ENCODE peak calls at places on chromosomes 7 and 10, in seven cellular contexts. U is uterus; G is hypothalamus; N is GM20000; H is stimulated activated CD4-positive, alpha-beta T cell treated with anti-CD3 and anti-CD28 coated beads, Interleukin-2, amount 100 ng/mL, for 48 hours; S is neural progenitor cell; Z is T-helper 9 cell. M is an unnamed sample.

GRCh38 chr10:34906021-34906965 is 91.2 kb upstream of the PARD3 start:
- DNase-seq in U (no peak), G (no peak), N (no peak), H (no peak), S (peak; percentile 74), Z (no peak), M (no peak)

GRCh38 chr10:61021926-61022325 is 77.9 kb upstream of the RHOBTB1 start:
- DNase-seq in U (no peak), G (no peak), N (no peak), H (no peak), S (no peak), Z (no peak), M (no peak)

GRCh38 chr7:102875700-102876192 is 37.1 kb upstream of the LRRC17 start:
- DNase-seq in U (no peak), G (no peak), N (no peak), H (peak; percentile 6), S (no peak), Z (no peak), M (no peak)

GRCh38 chr7:147415991-147416390 is 1174.6 kb upstream of the C7orf33 start:
- DNase-seq in U (no peak), G (no peak), N (no peak), H (no peak), S (no peak), Z (no peak), M (no peak)

GRCh38 chr10:21530168-21530567 is 3.9 kb upstream of the MLLT10 start:
- DNase-seq in U (no peak), G (no peak), N (no peak), H (no peak), S (no peak), Z (no peak), M (no peak)

GRCh38 chr10:132532784-132533560 is 4.6 kb upstream of the INPP5A start:
- DNase-seq in U (peak; percentile 14), G (no peak), N (no peak), H (no peak), S (no peak), Z (no peak), M (no peak)

GRCh38 chr10:95276367-95277200 is 14.2 kb downstream of the PDLIM1 start:
- DNase-seq in U (no peak), G (no peak), N (no peak), H (no peak), S (no peak), Z (no peak), M (no peak)

GRCh38 chr7:86790383-86790782 is 146.7 kb downstream of the GRM3 start:
- DNase-seq in U (no peak), G (no peak), N (peak; percentile 29), H (no peak), S (no peak), Z (no peak), M (no peak)

GRCh38 chr7:24820730-24821044 is 63.4 kb upstream of the GSDME start:
- DNase-seq in U (no peak), G (no peak), N (no peak), H (no peak), S (no peak), Z (no peak), M (no peak)

GRCh38 chr10:124626759-124627380 is 117.3 kb downstream of the FAM53B start:
- DNase-seq in U (no peak), G (no peak), N (no peak), H (no peak), S (no peak), Z (no peak), M (peak; percentile 31)

GRCh38 chr10:12048547-12048946 is 5.9 kb upstream of the UPF2 start:
- DNase-seq in U (no peak), G (no peak), N (peak; percentile 38), H (no peak), S (no peak), Z (no peak), M (no peak)

GRCh38 chr10:129655679-129656031 is 188.6 kb downstream of the MGMT start:
- DNase-seq in U (no peak), G (no peak), N (no peak), H (no peak), S (no peak), Z (no peak), M (no peak)

GRCh38 chr10:48448796-48449195 is 142.3 kb downstream of the MAPK8 start:
- DNase-seq in U (no peak), G (no peak), N (peak; percentile 24), H (no peak), S (no peak), Z (no peak), M (no peak)

GRCh38 chr10:65194555-65194954 is 1673.4 kb downstream of the REEP3 start:
- DNase-seq in U (no peak), G (no peak), N (no peak), H (no peak), S (no peak), Z (no peak), M (no peak)

GRCh38 chr10:116973371-116973905 is 31.5 kb downstream of the SHTN1 start:
- DNase-seq in U (no peak), G (no peak), N (no peak), H (no peak), S (no peak), Z (no peak), M (no peak)

GRCh38 chr10:50554381-50554994 is 69.3 kb downstream of the SGMS1 start:
- DNase-seq in U (no peak), G (no peak), N (no peak), H (no peak), S (peak; percentile 28), Z (no peak), M (no peak)

GRCh38 chr10:2839081-2839725 is 228.1 kb upstream of the PFKP start:
- DNase-seq in U (no peak), G (no peak), N (peak; percentile 44), H (peak; percentile 36), S (peak; percentile 72), Z (no peak), M (no peak)

GRCh38 chr10:122331615-122332446 is 42.7 kb upstream of the PLEKHA1 start:
- DNase-seq in U (no peak), G (no peak), N (no peak), H (no peak), S (no peak), Z (no peak), M (no peak)